ENCODE peak calls at places on chromosomes 5 and 9, in four cellular contexts. One of them, this sample, is unnamed.

GRCh38 chr5:68656936-68657857 is 436.6 kb upstream of the SLC30A5 start:
- DNase-seq in SK-N-SH: no peak
- DNase-seq in H1: peak
- DNase-seq in GM12878: no peak
- DNase-seq in this sample: no peak

GRCh38 chr5:151699071-151699901 is 12.6 kb upstream of the SPARC start:
- DNase-seq in SK-N-SH: no peak
- DNase-seq in H1: no peak
- DNase-seq in GM12878: no peak
- DNase-seq in this sample: peak

GRCh38 chr5:179267071-179267670 is 78.1 kb downstream of the ADAMTS2 start:
- DNase-seq in SK-N-SH: peak
- DNase-seq in H1: no peak
- DNase-seq in GM12878: no peak
- DNase-seq in this sample: no peak

GRCh38 chr5:82320971-82321370 is 42.8 kb upstream of the RPS23 start:
- DNase-seq in SK-N-SH: no peak
- DNase-seq in H1: no peak
- DNase-seq in GM12878: no peak
- DNase-seq in this sample: no peak

GRCh38 chr9:104386425-104387069 is 117.5 kb upstream of the OR13F1 start:
- DNase-seq in SK-N-SH: peak
- DNase-seq in H1: no peak
- DNase-seq in GM12878: no peak
- DNase-seq in this sample: peak

GRCh38 chr9:8750639-8751041 is 951.1 kb upstream of the DMAC1 start:
- DNase-seq in SK-N-SH: peak
- DNase-seq in H1: no peak
- DNase-seq in GM12878: no peak
- DNase-seq in this sample: no peak

GRCh38 chr5:35202319-35203111 is 27.8 kb downstream of the PRLR start:
- DNase-seq in SK-N-SH: peak
- DNase-seq in H1: peak
- DNase-seq in GM12878: no peak
- DNase-seq in this sample: peak

GRCh38 chr9:103304797-103305196 is 309.7 kb downstream of the CYLC2 start:
- DNase-seq in SK-N-SH: no peak
- DNase-seq in H1: no peak
- DNase-seq in GM12878: no peak
- DNase-seq in this sample: no peak

GRCh38 chr9:96135904-96136303 is 166.1 kb downstream of the HSD17B3 start:
- DNase-seq in SK-N-SH: no peak
- DNase-seq in H1: no peak
- DNase-seq in GM12878: no peak
- DNase-seq in this sample: no peak

GRCh38 chr9:132201780-132202703 is 40.2 kb downstream of the NTNG2 start:
- DNase-seq in SK-N-SH: no peak
- DNase-seq in H1: no peak
- DNase-seq in GM12878: no peak
- DNase-seq in this sample: no peak

GRCh38 chr5:137352095-137352494 is 147.0 kb downstream of the SPOCK1 start:
- DNase-seq in SK-N-SH: no peak
- DNase-seq in H1: no peak
- DNase-seq in GM12878: no peak
- DNase-seq in this sample: no peak

GRCh38 chr9:105901514-105902109 is 207.3 kb downstream of the TMEM38B start:
- DNase-seq in SK-N-SH: peak
- DNase-seq in H1: peak
- DNase-seq in GM12878: no peak
- DNase-seq in this sample: peak

GRCh38 chr9:935348-935965 is 41.0 kb upstream of the DMRT3 start:
- DNase-seq in SK-N-SH: peak
- DNase-seq in H1: no peak
- DNase-seq in GM12878: no peak
- DNase-seq in this sample: no peak

GRCh38 chr9:117187498-117187897 is 227.4 kb downstream of the ASTN2 start:
- DNase-seq in SK-N-SH: no peak
- DNase-seq in H1: no peak
- DNase-seq in GM12878: no peak
- DNase-seq in this sample: no peak

GRCh38 chr5:130773813-130774212 is 391.2 kb downstream of the HINT1 start:
- DNase-seq in SK-N-SH: no peak
- DNase-seq in H1: peak
- DNase-seq in GM12878: no peak
- DNase-seq in this sample: no peak

GRCh38 chr5:144024601-144025000 is 145.9 kb downstream of the YIPF5 start:
- DNase-seq in SK-N-SH: no peak
- DNase-seq in H1: no peak
- DNase-seq in GM12878: no peak
- DNase-seq in this sample: no peak

GRCh38 chr5:150656191-150657132 is 4.6 kb upstream of the MYOZ3 start:
- DNase-seq in SK-N-SH: peak
- DNase-seq in H1: no peak
- DNase-seq in GM12878: peak
- DNase-seq in this sample: peak

GRCh38 chr9:20407013-20407412 is 215.3 kb downstream of the MLLT3 start:
- DNase-seq in SK-N-SH: no peak
- DNase-seq in H1: no peak
- DNase-seq in GM12878: no peak
- DNase-seq in this sample: no peak

GRCh38 chr5:180611140-180611850 is 20.0 kb upstream of the SCGB3A1 start:
- DNase-seq in SK-N-SH: peak
- DNase-seq in H1: no peak
- DNase-seq in GM12878: no peak
- DNase-seq in this sample: peak

GRCh38 chr5:130923543-130924159 is 241.4 kb downstream of the HINT1 start:
- DNase-seq in SK-N-SH: no peak
- DNase-seq in H1: no peak
- DNase-seq in GM12878: no peak
- DNase-seq in this sample: no peak

GRCh38 chr9:129491486-129491855 is 129.4 kb downstream of the C9orf50 start:
- DNase-seq in SK-N-SH: no peak
- DNase-seq in H1: no peak
- DNase-seq in GM12878: no peak
- DNase-seq in this sample: no peak

GRCh38 chr5:52665544-52665943 is 122.2 kb upstream of the ITGA1 start:
- DNase-seq in SK-N-SH: no peak
- DNase-seq in H1: no peak
- DNase-seq in GM12878: no peak
- DNase-seq in this sample: no peak

GRCh38 chr9:129679537-129679936 is 14.1 kb downstream of the PRRX2 start:
- DNase-seq in SK-N-SH: no peak
- DNase-seq in H1: no peak
- DNase-seq in GM12878: no peak
- DNase-seq in this sample: no peak

GRCh38 chr9:32376295-32376694 is 8.1 kb upstream of the ACO1 start:
- DNase-seq in SK-N-SH: no peak
- DNase-seq in H1: no peak
- DNase-seq in GM12878: no peak
- DNase-seq in this sample: no peak

GRCh38 chr5:91312698-91313097 is 70.4 kb downstream of the ARRDC3 start:
- DNase-seq in SK-N-SH: no peak
- DNase-seq in H1: no peak
- DNase-seq in GM12878: no peak
- DNase-seq in this sample: no peak

GRCh38 chr5:91311168-91311696 is 71.9 kb downstream of the ARRDC3 start:
- DNase-seq in SK-N-SH: no peak
- DNase-seq in H1: no peak
- DNase-seq in GM12878: no peak
- DNase-seq in this sample: no peak

GRCh38 chr5:91307023-91307422 is 76.1 kb downstream of the ARRDC3 start:
- DNase-seq in SK-N-SH: no peak
- DNase-seq in H1: no peak
- DNase-seq in GM12878: no peak
- DNase-seq in this sample: no peak

GRCh38 chr5:91306497-91306896 is 76.6 kb downstream of the ARRDC3 start:
- DNase-seq in SK-N-SH: no peak
- DNase-seq in H1: no peak
- DNase-seq in GM12878: no peak
- DNase-seq in this sample: no peak

DNA sequence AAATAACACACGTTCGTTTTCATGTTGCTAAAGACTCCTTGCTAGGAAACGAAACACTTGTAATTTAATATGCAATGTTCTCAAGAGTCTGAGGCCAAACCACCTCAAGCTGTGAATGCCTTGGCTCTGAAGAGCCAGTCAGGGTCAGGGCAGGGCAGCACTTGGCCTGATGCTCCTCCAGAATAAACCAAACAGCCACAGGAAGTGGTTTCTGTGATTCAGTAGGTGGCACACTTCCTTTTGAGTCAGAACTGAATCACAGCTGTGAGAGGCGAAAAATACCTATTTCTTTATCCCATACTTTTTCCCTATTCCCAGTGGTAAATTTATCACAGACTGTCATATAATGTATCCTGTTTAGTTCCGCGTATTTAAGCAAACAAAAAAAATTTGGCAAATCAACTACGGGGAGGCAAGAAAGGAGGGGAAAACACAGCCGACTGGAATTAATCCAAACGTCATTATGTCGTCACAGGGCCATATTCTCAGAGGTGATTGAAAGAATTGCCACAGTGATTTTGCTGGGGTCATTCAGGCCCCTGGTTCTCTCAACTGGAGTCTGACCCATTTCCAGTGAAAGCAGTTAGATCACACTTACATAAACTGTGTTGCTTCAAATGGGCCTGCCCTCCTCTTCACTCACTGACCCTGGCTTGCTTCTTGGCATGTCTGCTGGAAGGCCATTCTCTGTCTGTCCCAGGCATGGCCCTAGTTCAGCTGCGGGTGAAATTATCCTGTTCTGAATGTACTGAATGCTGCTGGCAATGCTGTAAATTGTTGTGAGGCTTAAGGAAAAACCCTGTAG is 71.2 kb downstream of the ARRDC3 start:
- DNase-seq in SK-N-SH: peak
- DNase-seq in H1: no peak
- DNase-seq in GM12878: peak
- DNase-seq in this sample: peak
- TF ChIP-seq RFX5 in SK-N-SH: no peak
- TF ChIP-seq RFX5 in H1: no peak
- TF ChIP-seq RFX5 in GM12878: no peak
- TF ChIP-seq RFX5 in this sample: no peak

DNA sequence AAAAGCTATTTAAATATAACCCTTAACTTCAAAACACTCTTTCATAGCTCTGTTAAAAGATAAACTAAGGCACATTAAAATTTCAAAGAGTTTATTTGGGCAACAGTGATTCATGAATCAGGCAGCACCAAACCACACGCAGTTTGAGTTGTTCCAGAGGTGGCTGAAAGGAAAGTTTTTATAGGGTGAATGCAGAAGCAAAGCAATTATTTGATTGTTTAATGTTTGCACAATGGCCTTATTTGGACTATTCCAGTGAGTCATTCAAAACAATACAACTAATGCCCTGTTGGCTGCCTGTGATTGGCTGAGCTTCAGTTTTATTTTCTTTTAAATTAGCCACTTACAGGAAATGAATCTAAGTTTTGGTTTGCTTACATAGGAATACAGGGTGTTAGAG is 125.3 kb downstream of the CEP120 start:
- DNase-seq in SK-N-SH: no peak
- DNase-seq in H1: no peak
- DNase-seq in GM12878: no peak
- DNase-seq in this sample: no peak
- TF ChIP-seq TCF12 in SK-N-SH: no peak
- TF ChIP-seq TCF12 in H1: no peak
- TF ChIP-seq TCF12 in GM12878: no peak
- TF ChIP-seq TCF12 in this sample: no peak

GRCh38 chr5:142065273-142065672 is 43.3 kb upstream of the NDFIP1 start:
- DNase-seq in SK-N-SH: peak
- DNase-seq in H1: no peak
- DNase-seq in GM12878: no peak
- DNase-seq in this sample: peak

GRCh38 chr5:142063376-142063775 is 45.2 kb upstream of the NDFIP1 start:
- DNase-seq in SK-N-SH: no peak
- DNase-seq in H1: no peak
- DNase-seq in GM12878: no peak
- DNase-seq in this sample: no peak

GRCh38 chr5:142059304-142059940 is 46.6 kb upstream of the GNPDA1 start:
- DNase-seq in SK-N-SH: no peak
- DNase-seq in H1: no peak
- DNase-seq in GM12878: no peak
- DNase-seq in this sample: peak

GRCh38 chr5:142063878-142064331 is 44.7 kb upstream of the NDFIP1 start:
- DNase-seq in SK-N-SH: peak
- DNase-seq in H1: no peak
- DNase-seq in GM12878: no peak
- DNase-seq in this sample: peak
- TF ChIP-seq EP300 in SK-N-SH: no peak
- TF ChIP-seq EP300 in H1: no peak
- TF ChIP-seq EP300 in GM12878: no peak
- TF ChIP-seq EP300 in this sample: no peak

GRCh38 chr5:74167206-74167929 is 473.2 kb downstream of the ENC1 start:
- DNase-seq in SK-N-SH: no peak
- DNase-seq in H1: no peak
- DNase-seq in GM12878: no peak
- DNase-seq in this sample: no peak

GRCh38 chr5:74164725-74165226 is 475.8 kb downstream of the ENC1 start:
- DNase-seq in SK-N-SH: peak
- DNase-seq in H1: no peak
- DNase-seq in GM12878: no peak
- DNase-seq in this sample: no peak

GRCh38 chr5:74169704-74170103 is 470.8 kb downstream of the ENC1 start:
- DNase-seq in SK-N-SH: no peak
- DNase-seq in H1: no peak
- DNase-seq in GM12878: no peak
- DNase-seq in this sample: no peak

GRCh38 chr5:74167930-74168315 is 472.6 kb downstream of the ENC1 start:
- DNase-seq in SK-N-SH: no peak
- DNase-seq in H1: no peak
- DNase-seq in GM12878: no peak
- DNase-seq in this sample: no peak

DNA sequence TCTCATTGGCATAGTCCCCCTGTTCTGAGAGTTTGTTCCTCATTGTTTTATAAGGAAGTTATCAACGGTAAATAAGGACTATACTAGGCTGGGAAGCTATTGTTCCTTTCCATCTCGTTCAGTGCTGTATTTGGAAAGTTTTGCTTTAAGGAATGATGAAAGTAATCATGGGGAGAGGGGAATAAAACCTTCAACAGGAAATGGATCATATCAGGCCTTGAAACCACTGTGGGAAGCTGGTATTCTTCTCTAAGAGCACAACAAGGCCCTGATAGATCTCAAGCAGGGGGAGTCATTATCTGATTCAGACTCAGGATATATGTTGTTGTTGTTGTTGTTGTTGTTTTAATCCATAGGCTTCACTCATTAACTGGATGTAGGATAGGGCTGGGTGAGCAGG is 474.5 kb downstream of the ENC1 start:
- DNase-seq in SK-N-SH: no peak
- DNase-seq in H1: no peak
- DNase-seq in GM12878: no peak
- DNase-seq in this sample: no peak
- TF ChIP-seq RFX5 in SK-N-SH: no peak
- TF ChIP-seq RFX5 in H1: no peak
- TF ChIP-seq RFX5 in GM12878: no peak
- TF ChIP-seq RFX5 in this sample: no peak

GRCh38 chr9:5263568-5264218 is 32.5 kb downstream of the INSL4 start:
- DNase-seq in SK-N-SH: no peak
- DNase-seq in H1: no peak
- DNase-seq in GM12878: no peak
- DNase-seq in this sample: peak
- TF ChIP-seq TCF12 in SK-N-SH: no peak
- TF ChIP-seq TCF12 in H1: no peak
- TF ChIP-seq TCF12 in GM12878: no peak
- TF ChIP-seq TCF12 in this sample: no peak